ENCODE peak calls at places on chromosome 11, in nine cellular contexts. E, Q, O, K, U, H, Y, R and Z are unnamed samples.
A peak's percentile ranks its signal among the peaks of the same experiment; 100 is the strongest.

GRCh38 chr11:107182983-107183382 is 164.7 kb upstream of the GUCY1A2 start:
- DNase-seq in E (no peak), Q (no peak), O (no peak), K (no peak), U (no peak), H (no peak), Y (no peak), R (no peak), Z (no peak)

GRCh38 chr11:112615238-112615637 is 346.0 kb upstream of the NCAM1 start:
- DNase-seq in E (no peak), Q (no peak), O (no peak), K (no peak), U (no peak), H (no peak), Y (no peak), R (no peak), Z (no peak)

GRCh38 chr11:12223771-12224536 is 113.6 kb downstream of the MICAL2 start:
- DNase-seq in E (no peak), Q (no peak), O (no peak), K (no peak), U (peak; percentile 82), H (no peak), Y (no peak), R (no peak), Z (peak; percentile 48)

GRCh38 chr11:116686891-116687290 is 85.9 kb downstream of the BUD13 start:
- DNase-seq in E (no peak), Q (no peak), O (no peak), K (no peak), U (no peak), H (no peak), Y (no peak), R (no peak), Z (no peak)

GRCh38 chr11:3094223-3094824 is 37.1 kb upstream of the CARS1 start:
- DNase-seq in E (no peak), Q (no peak), O (no peak), K (no peak), U (no peak), H (no peak), Y (no peak), R (no peak), Z (no peak)

GRCh38 chr11:18775492-18776292 is 15.9 kb downstream of the PTPN5 start:
- DNase-seq in E (peak; percentile 42), Q (peak; percentile 32), O (peak; percentile 49), K (peak; percentile 49), U (peak; percentile 57), H (peak; percentile 2), Y (peak; percentile 15), R (no peak), Z (peak; percentile 38)

GRCh38 chr11:8701891-8702597 is 19.5 kb downstream of the RPL27A start:
- DNase-seq in E (no peak), Q (no peak), O (no peak), K (no peak), U (no peak), H (no peak), Y (no peak), R (no peak), Z (no peak)

GRCh38 chr11:78110351-78110750 is 29.1 kb downstream of the ALG8 start:
- DNase-seq in E (no peak), Q (no peak), O (no peak), K (no peak), U (no peak), H (no peak), Y (no peak), R (no peak), Z (no peak)

GRCh38 chr11:123457187-123457770 is 27.2 kb downstream of the GRAMD1B start:
- DNase-seq in E (peak; percentile 35), Q (no peak), O (no peak), K (no peak), U (no peak), H (no peak), Y (peak; percentile 18), R (peak; percentile 8), Z (peak; percentile 32)

GRCh38 chr11:29282088-29282487 is 734.7 kb downstream of the KCNA4 start:
- DNase-seq in E (no peak), Q (peak; percentile 79), O (no peak), K (no peak), U (no peak), H (no peak), Y (no peak), R (no peak), Z (no peak)

GRCh38 chr11:76603202-76603601 is 67.3 kb downstream of the LRRC32 start:
- DNase-seq in E (no peak), Q (no peak), O (no peak), K (no peak), U (no peak), H (no peak), Y (no peak), R (no peak), Z (no peak)

GRCh38 chr11:92628401-92629292 is 340.8 kb upstream of the MTNR1B start:
- DNase-seq in E (no peak), Q (no peak), O (no peak), K (no peak), U (no peak), H (no peak), Y (no peak), R (no peak), Z (no peak)

GRCh38 chr11:63764712-63765631 is 3.6 kb downstream of the ZFTA start:
- DNase-seq in E (peak; percentile 30), Q (no peak), O (no peak), K (no peak), U (no peak), H (no peak), Y (no peak), R (no peak), Z (no peak)

GRCh38 chr11:61587541-61587941 is 6.7 kb upstream of the SYT7 start:
- DNase-seq in E (peak; percentile 55), Q (no peak), O (peak; percentile 31), K (peak; percentile 38), U (peak; percentile 58), H (no peak), Y (no peak), R (no peak), Z (peak; percentile 47)

GRCh38 chr11:73520358-73521061 is 77.4 kb downstream of the FAM168A start:
- DNase-seq in E (no peak), Q (peak; percentile 18), O (no peak), K (peak; percentile 18), U (no peak), H (no peak), Y (no peak), R (no peak), Z (no peak)

GRCh38 chr11:83538286-83538685 is 252.1 kb upstream of the CCDC90B start:
- DNase-seq in E (no peak), Q (no peak), O (no peak), K (no peak), U (no peak), H (no peak), Y (no peak), R (no peak), Z (no peak)

GRCh38 chr11:65796726-65797601 is 10.1 kb downstream of the OVOL1 start:
- DNase-seq in E (no peak), Q (no peak), O (no peak), K (no peak), U (no peak), H (no peak), Y (no peak), R (no peak), Z (no peak)

GRCh38 chr11:2929511-2929879 is 275 bp upstream of the PHLDA2 start:
- DNase-seq in E (peak; percentile 71), Q (peak; percentile 81), O (no peak), K (no peak), U (peak; percentile 68), H (no peak), Y (no peak), R (no peak), Z (peak; percentile 63)

GRCh38 chr11:60844045-60844869 is 2.3 kb downstream of the CCDC86 start:
- DNase-seq in E (no peak), Q (no peak), O (no peak), K (no peak), U (no peak), H (no peak), Y (no peak), R (no peak), Z (no peak)

GRCh38 chr11:111510311-111510710 is 1.9 kb downstream of the BTG4 start:
- DNase-seq in E (no peak), Q (no peak), O (no peak), K (no peak), U (peak; percentile 56), H (no peak), Y (no peak), R (no peak), Z (no peak)